ENCODE peak calls at places on chromosomes 6 and 20, in four cellular contexts. G is psoas muscle, E is uterus, X is fibroblast of lung. Z is an unnamed sample.

GRCh38 chr6:157905590-157906337 is 75.9 kb upstream of the SYNJ2 start:
- DNase-seq in G (no peak), E (no peak), X (peak), Z (no peak)

GRCh38 chr6:142902636-142903053 is 42.3 kb downstream of the HIVEP2 start:
- DNase-seq in G (peak), E (no peak), X (peak), Z (peak)

GRCh38 chr20:51341581-51341980 is 200.9 kb downstream of the NFATC2 start:
- DNase-seq in G (no peak), E (no peak), X (peak), Z (no peak)

GRCh38 chr20:64189986-64190385 is 25.7 kb downstream of the MYT1 start:
- DNase-seq in G (no peak), E (no peak), X (no peak), Z (no peak)

GRCh38 chr20:1328680-1329330 is at the start of gene SDCBP2:
- DNase-seq in G (no peak), E (no peak), X (no peak), Z (no peak)

GRCh38 chr20:9087531-9088217 is 18.8 kb downstream of the PLCB4 start:
- DNase-seq in G (no peak), E (no peak), X (no peak), Z (no peak)

GRCh38 chr6:165894228-165894825 is 231.3 kb upstream of the PDE10A start:
- DNase-seq in G (no peak), E (no peak), X (no peak), Z (no peak)

GRCh38 chr20:14210146-14210545 is 127.3 kb downstream of the FLRT3 start:
- DNase-seq in G (no peak), E (no peak), X (no peak), Z (no peak)

GRCh38 chr20:597560-597959 is 12.5 kb downstream of the TCF15 start:
- DNase-seq in G (no peak), E (no peak), X (no peak), Z (no peak)

GRCh38 chr6:21987501-21987957 is 309.3 kb downstream of the PRL start:
- DNase-seq in G (peak), E (peak), X (peak), Z (no peak)

GRCh38 chr20:34708621-34709043 is 4.5 kb downstream of the TP53INP2 start:
- DNase-seq in G (peak), E (peak), X (peak), Z (peak)

GRCh38 chr6:16238057-16238657 is at the start of gene GMPR:
- DNase-seq in G (peak), E (peak), X (peak), Z (peak)

GRCh38 chr6:164826831-164827468 is 482.5 kb downstream of the C6orf118 start:
- DNase-seq in G (no peak), E (no peak), X (no peak), Z (no peak)

GRCh38 chr6:71187136-71187535 is 101.5 kb upstream of the OGFRL1 start:
- DNase-seq in G (no peak), E (no peak), X (no peak), Z (no peak)

GRCh38 chr6:157721431-157722229 is 101.4 kb upstream of the SNX9 start:
- DNase-seq in G (no peak), E (no peak), X (no peak), Z (no peak)

GRCh38 chr6:47483853-47484546 is 6.4 kb downstream of the CD2AP start:
- DNase-seq in G (no peak), E (no peak), X (peak), Z (no peak)

GRCh38 chr6:150273457-150274309 is 95.1 kb upstream of the IYD start:
- DNase-seq in G (peak), E (no peak), X (no peak), Z (no peak)

GRCh38 chr20:16580127-16580526 is 6.9 kb upstream of the KIF16B start:
- DNase-seq in G (no peak), E (no peak), X (peak), Z (no peak)

GRCh38 chr20:54214566-54214965 is 6.7 kb downstream of the PFDN4 start:
- DNase-seq in G (peak), E (no peak), X (no peak), Z (no peak)

GRCh38 chr20:54212871-54213270 is 5.0 kb downstream of the PFDN4 start:
- DNase-seq in G (no peak), E (no peak), X (no peak), Z (no peak)

GRCh38 chr20:54217762-54218161 is 9.9 kb downstream of the PFDN4 start:
- DNase-seq in G (no peak), E (no peak), X (no peak), Z (no peak)

GRCh38 chr20:54212226-54212625 is 4.3 kb downstream of the PFDN4 start:
- DNase-seq in G (no peak), E (no peak), X (peak), Z (no peak)

DNA sequence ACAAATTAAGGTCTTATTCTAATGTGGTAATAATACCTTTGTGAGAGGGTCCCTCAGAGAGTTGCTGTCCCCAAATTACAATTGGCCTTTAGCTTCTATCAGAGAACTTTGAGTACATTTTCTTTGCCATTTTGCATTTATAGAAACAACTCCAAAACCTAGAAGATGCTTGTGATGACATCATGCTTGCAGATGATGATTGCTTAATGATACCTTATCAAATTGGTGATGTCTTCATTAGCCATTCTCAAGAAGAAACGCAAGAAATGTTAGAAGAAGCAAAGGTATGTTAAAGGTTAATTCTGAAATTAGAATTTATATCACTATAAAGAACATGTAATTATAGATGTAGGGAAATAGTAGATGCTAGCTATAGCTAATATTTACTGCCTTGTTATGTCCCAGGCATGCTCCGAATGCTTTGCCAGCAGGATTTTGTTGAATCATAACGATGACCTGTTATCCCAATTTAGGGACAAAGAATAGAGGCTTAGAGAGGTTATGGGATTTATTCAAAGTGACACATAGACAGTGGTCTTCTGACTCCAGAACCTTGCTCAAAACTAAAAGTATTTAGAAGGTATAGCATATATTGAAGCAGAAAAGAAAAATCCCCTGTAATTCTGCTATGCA is 7.4 kb downstream of the PFDN4 start:
- DNase-seq in G (no peak), E (no peak), X (no peak), Z (no peak)
- H3K27ac ChIP-seq in G (peak), E (no peak), X (no peak), Z (no peak)

GRCh38 chr6:79617521-79617941 is 13.6 kb upstream of the SH3BGRL2 start:
- DNase-seq in G (no peak), E (no peak), X (no peak), Z (no peak)
- H3K27ac ChIP-seq in G (no peak), E (no peak), X (no peak), Z (no peak)

GRCh38 chr6:90939906-90940305 is 353.0 kb upstream of the MAP3K7 start:
- DNase-seq in G (no peak), E (no peak), X (no peak), Z (no peak)
- H3K27ac ChIP-seq in G (no peak), E (no peak), X (no peak), Z (no peak)

GRCh38 chr20:33280775-33281174 is 2.2 kb upstream of the BPIFB1 start:
- DNase-seq in G (no peak), E (no peak), X (no peak), Z (no peak)

GRCh38 chr20:33280000-33280680 is 2.9 kb upstream of the BPIFB1 start:
- DNase-seq in G (no peak), E (no peak), X (no peak), Z (no peak)

GRCh38 chr20:33282991-33283555 is at the start of gene BPIFB1:
- DNase-seq in G (no peak), E (no peak), X (no peak), Z (no peak)

GRCh38 chr20:33281550-33282146 is 1.4 kb upstream of the BPIFB1 start:
- DNase-seq in G (no peak), E (no peak), X (no peak), Z (no peak)

GRCh38 chr20:33282196-33282934 is 649 bp upstream of the BPIFB1 start:
- DNase-seq in G (no peak), E (no peak), X (no peak), Z (no peak)
- H3K27ac ChIP-seq in G (no peak), E (no peak), X (no peak), Z (no peak)

DNA sequence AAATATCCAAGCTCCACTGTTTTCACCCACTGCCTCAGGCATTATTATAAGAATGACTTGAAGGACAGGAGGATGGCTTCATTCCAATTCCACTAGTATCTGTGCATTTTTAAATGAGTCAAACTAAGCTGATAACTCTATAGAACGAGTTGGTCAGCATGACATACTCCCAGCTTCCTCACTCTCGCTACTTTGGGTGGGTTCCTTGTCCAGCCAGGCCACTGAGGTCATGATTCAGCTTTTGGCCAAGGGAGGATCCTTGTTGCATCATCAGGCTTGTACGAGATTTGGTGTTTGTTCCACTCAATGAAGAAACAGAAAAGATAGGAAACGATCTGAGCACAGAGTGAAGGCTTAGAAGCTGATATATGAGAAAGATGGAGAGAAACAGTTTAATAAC is 19.8 kb downstream of the NEDD9 start:
- DNase-seq in G (peak), E (peak), X (peak), Z (no peak)
- H3K27ac ChIP-seq in G (peak), E (peak), X (peak), Z (no peak)

DNA sequence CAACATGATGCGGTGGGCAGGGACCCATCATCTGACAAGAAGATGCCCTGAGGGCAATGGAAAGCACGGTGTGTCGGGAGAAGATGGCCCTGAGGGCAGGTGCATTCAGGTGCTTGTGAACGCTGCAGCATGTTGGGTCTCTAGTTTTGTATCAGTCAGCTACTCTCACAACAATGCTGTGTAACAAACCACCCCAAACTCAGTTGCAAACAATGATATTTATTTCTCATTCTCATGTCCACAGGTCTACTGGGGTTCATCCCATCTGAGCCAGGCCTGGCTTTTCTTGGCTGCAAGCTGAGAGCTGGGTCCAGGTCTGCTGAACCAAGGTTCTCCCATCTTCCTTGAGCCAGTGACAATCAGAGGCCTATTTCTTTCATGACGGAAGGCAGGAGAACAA is 461.6 kb downstream of the PREX1 start:
- DNase-seq in G (no peak), E (no peak), X (no peak), Z (no peak)
- H3K27ac ChIP-seq in G (no peak), E (no peak), X (no peak), Z (no peak)